ENCODE peak calls at places on chromosomes 12 and 14, in six cellular contexts. One of them, this sample, is unnamed.

GRCh38 chr14:102282751-102283465 is 22.1 kb downstream of the MOK start:
- DNase-seq in left ventricle myocardium inferior: no peak
- DNase-seq in head of caudate nucleus: no peak
- DNase-seq in tibial nerve: no peak
- DNase-seq in mesothelial cell of epicardium: no peak
- DNase-seq in IMR-90: no peak
- DNase-seq in this sample: no peak

GRCh38 chr12:69354172-69354560 is 5.4 kb upstream of the YEATS4 start:
- DNase-seq in mesothelial cell of epicardium: no peak
- DNase-seq in tibial nerve: no peak
- DNase-seq in head of caudate nucleus: no peak
- DNase-seq in left ventricle myocardium inferior: no peak
- DNase-seq in IMR-90: no peak
- DNase-seq in this sample: no peak

GRCh38 chr14:101458536-101459391 is 102.5 kb upstream of the DIO3 start:
- DNase-seq in left ventricle myocardium inferior: no peak
- DNase-seq in head of caudate nucleus: no peak
- DNase-seq in mesothelial cell of epicardium: peak
- DNase-seq in IMR-90: no peak
- DNase-seq in tibial nerve: no peak
- DNase-seq in this sample: no peak

GRCh38 chr14:93857500-93857899 is 69.2 kb upstream of the PRIMA1 start:
- DNase-seq in mesothelial cell of epicardium: no peak
- DNase-seq in IMR-90: no peak
- DNase-seq in tibial nerve: no peak
- DNase-seq in left ventricle myocardium inferior: no peak
- DNase-seq in head of caudate nucleus: no peak
- DNase-seq in this sample: no peak

GRCh38 chr12:77354766-77355362 is 289.5 kb upstream of the E2F7 start:
- DNase-seq in head of caudate nucleus: no peak
- DNase-seq in mesothelial cell of epicardium: no peak
- DNase-seq in IMR-90: peak
- DNase-seq in tibial nerve: no peak
- DNase-seq in left ventricle myocardium inferior: no peak
- DNase-seq in this sample: no peak

GRCh38 chr14:84225243-84225642 is 1304.7 kb upstream of the FLRT2 start:
- DNase-seq in head of caudate nucleus: no peak
- DNase-seq in left ventricle myocardium inferior: peak
- DNase-seq in mesothelial cell of epicardium: no peak
- DNase-seq in IMR-90: no peak
- DNase-seq in tibial nerve: no peak
- DNase-seq in this sample: no peak

GRCh38 chr12:24244231-24244630 is 294.8 kb upstream of the SOX5 start:
- DNase-seq in IMR-90: no peak
- DNase-seq in left ventricle myocardium inferior: no peak
- DNase-seq in tibial nerve: no peak
- DNase-seq in head of caudate nucleus: no peak
- DNase-seq in mesothelial cell of epicardium: no peak
- DNase-seq in this sample: no peak

GRCh38 chr12:120100630-120101029 is 15.9 kb downstream of the RAB35 start:
- DNase-seq in tibial nerve: peak
- DNase-seq in IMR-90: peak
- DNase-seq in left ventricle myocardium inferior: peak
- DNase-seq in mesothelial cell of epicardium: no peak
- DNase-seq in head of caudate nucleus: peak
- DNase-seq in this sample: no peak

GRCh38 chr12:117143008-117143532 is 43.9 kb upstream of the TESC start:
- DNase-seq in IMR-90: peak
- DNase-seq in mesothelial cell of epicardium: peak
- DNase-seq in left ventricle myocardium inferior: no peak
- DNase-seq in tibial nerve: no peak
- DNase-seq in head of caudate nucleus: no peak
- DNase-seq in this sample: no peak

GRCh38 chr12:27818421-27818918 is 38.4 kb upstream of the MANSC4 start:
- DNase-seq in IMR-90: peak
- DNase-seq in mesothelial cell of epicardium: no peak
- DNase-seq in left ventricle myocardium inferior: no peak
- DNase-seq in tibial nerve: no peak
- DNase-seq in head of caudate nucleus: no peak
- DNase-seq in this sample: no peak

GRCh38 chr14:33799705-33800269 is 151.1 kb downstream of the EGLN3 start:
- DNase-seq in left ventricle myocardium inferior: peak
- DNase-seq in mesothelial cell of epicardium: no peak
- DNase-seq in tibial nerve: no peak
- DNase-seq in IMR-90: no peak
- DNase-seq in head of caudate nucleus: no peak
- DNase-seq in this sample: no peak

GRCh38 chr12:124359671-124360581 is 65.0 kb downstream of the RFLNA start:
- DNase-seq in left ventricle myocardium inferior: peak
- DNase-seq in mesothelial cell of epicardium: peak
- DNase-seq in tibial nerve: peak
- DNase-seq in head of caudate nucleus: peak
- DNase-seq in IMR-90: no peak
- DNase-seq in this sample: no peak

GRCh38 chr14:30267141-30267540 is 291.8 kb upstream of the G2E3 start:
- DNase-seq in IMR-90: peak
- DNase-seq in mesothelial cell of epicardium: no peak
- DNase-seq in head of caudate nucleus: no peak
- DNase-seq in tibial nerve: no peak
- DNase-seq in left ventricle myocardium inferior: no peak
- DNase-seq in this sample: no peak